ENCODE peak calls at places on chromosome 13, in seven cellular contexts. C, F, B, O, T, Q and G are unnamed samples.

GRCh38 chr13:94331281-94331680 is 148.2 kb downstream of the DCT start:
- DNase-seq in C (no peak), F (no peak), B (no peak), O (no peak), T (no peak), Q (no peak), G (no peak)

GRCh38 chr13:113647351-113648217 is 10.4 kb downstream of the ATP4B start:
- DNase-seq in C (peak; percentile 95), F (peak; percentile 93), B (peak; percentile 82), O (peak; percentile 20), T (no peak), Q (peak; percentile 96), G (peak; percentile 96)

GRCh38 chr13:75416327-75417005 is 65.5 kb downstream of the TBC1D4 start:
- DNase-seq in C (no peak), F (no peak), B (no peak), O (no peak), T (peak; percentile 40), Q (no peak), G (no peak)

GRCh38 chr13:91158015-91158390 is 189.5 kb upstream of the MIR17HG start:
- DNase-seq in C (no peak), F (no peak), B (peak; percentile 15), O (no peak), T (no peak), Q (no peak), G (no peak)

GRCh38 chr13:107867701-107868661 is 347.4 kb downstream of the LIG4 start:
- DNase-seq in C (no peak), F (no peak), B (peak; percentile 61), O (peak; percentile 32), T (peak; percentile 83), Q (no peak), G (peak; percentile 87)

GRCh38 chr13:45690636-45691035 is 11.5 kb upstream of the CBY2 start:
- DNase-seq in C (no peak), F (no peak), B (no peak), O (no peak), T (no peak), Q (no peak), G (no peak)

GRCh38 chr13:111399334-111399733 is 78.9 kb downstream of the TEX29 start:
- DNase-seq in C (no peak), F (no peak), B (no peak), O (no peak), T (no peak), Q (peak; percentile 39), G (peak; percentile 62)

GRCh38 chr13:112791662-112792440 is 102.0 kb downstream of the ATP11A start:
- DNase-seq in C (no peak), F (no peak), B (no peak), O (no peak), T (no peak), Q (peak; percentile 69), G (no peak)

GRCh38 chr13:93398167-93398566 is 171.6 kb downstream of the GPC6 start:
- DNase-seq in C (no peak), F (no peak), B (no peak), O (no peak), T (no peak), Q (no peak), G (no peak)

GRCh38 chr13:63628310-63628709 is 2212.7 kb upstream of the PCDH20 start:
- DNase-seq in C (no peak), F (no peak), B (no peak), O (no peak), T (no peak), Q (no peak), G (no peak)

GRCh38 chr13:106440846-106441245 is 94.6 kb downstream of the EFNB2 start:
- DNase-seq in C (no peak), F (no peak), B (no peak), O (no peak), T (no peak), Q (no peak), G (no peak)

GRCh38 chr13:88107486-88108044 is 436.4 kb downstream of the SLITRK5 start:
- DNase-seq in C (no peak), F (no peak), B (no peak), O (no peak), T (no peak), Q (no peak), G (no peak)

GRCh38 chr13:69618393-69618792 is 489.2 kb upstream of the ATXN8OS start:
- DNase-seq in C (no peak), F (no peak), B (no peak), O (no peak), T (no peak), Q (no peak), G (no peak)

GRCh38 chr13:78786399-78786879 is 127.5 kb upstream of the OBI1 start:
- DNase-seq in C (no peak), F (no peak), B (no peak), O (no peak), T (no peak), Q (no peak), G (no peak)

GRCh38 chr13:46475586-46475991 is 77.4 kb upstream of the LRCH1 start:
- DNase-seq in C (no peak), F (no peak), B (peak; percentile 40), O (peak; percentile 32), T (no peak), Q (no peak), G (no peak)

GRCh38 chr13:95784161-95784880 is 107.4 kb downstream of the DNAJC3 start:
- DNase-seq in C (no peak), F (no peak), B (peak; percentile 62), O (peak; percentile 92), T (no peak), Q (no peak), G (no peak)

GRCh38 chr13:74025369-74025768 is 108.8 kb downstream of the KLF12 start:
- DNase-seq in C (no peak), F (no peak), B (no peak), O (no peak), T (no peak), Q (no peak), G (no peak)

GRCh38 chr13:71964491-71965108 is 97.6 kb upstream of the DACH1 start:
- DNase-seq in C (no peak), F (no peak), B (peak; percentile 5), O (peak; percentile 49), T (no peak), Q (no peak), G (no peak)

GRCh38 chr13:92260363-92260762 is 861.9 kb downstream of the GPC5 start:
- DNase-seq in C (no peak), F (no peak), B (no peak), O (no peak), T (peak; percentile 8), Q (no peak), G (no peak)

GRCh38 chr13:74200081-74200480 is 65.9 kb upstream of the KLF12 start:
- DNase-seq in C (no peak), F (no peak), B (no peak), O (peak; percentile 53), T (no peak), Q (no peak), G (no peak)

GRCh38 chr13:22014469-22014868 is 343.6 kb downstream of the FGF9 start:
- DNase-seq in C (no peak), F (no peak), B (peak; percentile 20), O (no peak), T (no peak), Q (no peak), G (no peak)

GRCh38 chr13:44697058-44697457 is 120.9 kb upstream of the TSC22D1 start:
- DNase-seq in C (no peak), F (no peak), B (no peak), O (no peak), T (no peak), Q (peak; percentile 17), G (no peak)

GRCh38 chr13:95267662-95268369 is 33.4 kb downstream of the ABCC4 start:
- DNase-seq in C (peak; percentile 36), F (no peak), B (peak; percentile 56), O (peak; percentile 89), T (no peak), Q (no peak), G (no peak)

GRCh38 chr13:102945324-102945815 is 99.5 kb downstream of the ERCC5 start:
- DNase-seq in C (no peak), F (no peak), B (no peak), O (no peak), T (no peak), Q (no peak), G (no peak)

GRCh38 chr13:114015111-114015551 is 41.3 kb upstream of the C13orf46 start:
- DNase-seq in C (no peak), F (peak; percentile 60), B (no peak), O (no peak), T (no peak), Q (no peak), G (no peak)

DNA sequence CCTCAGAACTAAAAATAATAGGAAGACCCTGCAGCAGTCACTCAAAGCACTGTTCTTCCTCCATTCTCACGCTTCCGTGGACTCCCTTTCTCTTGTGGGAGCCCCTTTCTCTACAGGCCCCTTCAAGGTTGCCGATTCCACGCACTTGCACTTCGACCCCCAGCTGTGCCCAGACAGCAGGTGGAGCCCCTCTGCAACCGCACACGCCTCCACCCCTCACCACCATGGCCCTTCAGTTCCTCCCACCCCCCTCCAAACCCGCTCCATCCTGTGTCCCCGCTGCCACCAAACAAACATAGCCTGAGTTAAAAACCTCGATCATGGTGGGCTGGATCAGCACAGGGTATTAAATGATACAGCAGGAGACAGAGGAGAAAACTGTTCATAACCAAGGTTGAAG is 102.6 kb downstream of the STK24 start:
- DNase-seq in C (no peak), F (no peak), B (no peak), O (no peak), T (no peak), Q (peak; percentile 68), G (no peak)
- TF ChIP-seq CTCF in C (no peak), F (no peak), B (no peak), O (no peak), T (no peak), Q (no peak), G (no peak)

DNA sequence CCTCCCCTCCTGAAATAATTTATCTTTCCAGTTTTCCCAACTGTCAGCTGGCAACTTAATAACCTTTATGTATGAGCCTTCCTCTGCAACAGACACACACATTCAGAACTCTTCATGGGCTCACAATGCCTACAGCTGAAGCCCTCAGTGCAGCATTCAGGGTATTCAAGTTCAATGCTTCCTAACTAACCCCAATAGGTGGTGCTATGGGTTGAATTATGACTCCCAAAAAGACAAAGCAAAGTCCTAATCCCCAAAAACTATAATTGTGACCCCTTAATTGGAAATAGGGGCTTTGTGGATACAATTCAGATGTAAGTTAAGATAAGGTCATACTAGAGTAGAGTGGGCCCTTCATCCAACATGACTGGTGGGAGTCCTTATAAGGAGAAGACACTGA is 202.2 kb downstream of the SUCLA2 start:
- DNase-seq in C (no peak), F (no peak), B (peak; percentile 22), O (no peak), T (peak; percentile 53), Q (no peak), G (no peak)
- TF ChIP-seq CTCF in C (no peak), F (no peak), B (peak; percentile 43), O (peak; percentile 33), T (peak; percentile 73), Q (no peak), G (no peak)

DNA sequence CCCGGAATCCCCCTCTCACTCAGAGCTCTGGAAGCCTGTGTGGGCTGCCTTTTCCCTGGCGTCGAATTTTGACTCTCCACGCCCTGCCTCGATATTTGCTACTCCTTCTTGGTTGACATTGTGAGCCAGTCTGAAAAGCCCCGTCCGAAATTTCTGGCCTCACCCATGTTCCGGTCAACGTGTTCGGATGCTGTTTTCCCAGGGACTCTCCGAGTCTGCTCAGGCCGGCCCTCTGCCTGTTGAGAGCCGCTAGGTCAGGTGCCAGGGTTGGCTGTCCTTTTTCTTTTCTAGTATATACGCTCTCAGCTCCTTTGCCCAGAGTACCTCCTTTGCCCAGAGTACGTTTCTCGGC is 6.8 kb upstream of the DGKH start:
- DNase-seq in C (peak; percentile 71), F (peak; percentile 58), B (peak; percentile 61), O (peak; percentile 50), T (peak; percentile 83), Q (peak; percentile 89), G (no peak)
- TF ChIP-seq CTCF in C (peak; percentile 36), F (peak; percentile 30), B (no peak), O (peak; percentile 38), T (peak; percentile 37), Q (no peak), G (peak; percentile 64)

GRCh38 chr13:59318320-59318930 is 845.3 kb downstream of the DIAPH3 start:
- DNase-seq in C (peak; percentile 68), F (no peak), B (peak; percentile 65), O (peak; percentile 14), T (peak; percentile 94), Q (peak; percentile 88), G (peak; percentile 89)
- TF ChIP-seq CTCF in C (peak; percentile 64), F (peak; percentile 25), B (peak; percentile 72), O (peak; percentile 85), T (peak; percentile 81), Q (no peak), G (peak; percentile 82)